ENCODE peak calls at places on chromosomes 2 and 18, in six cellular contexts. J is GM23338, U is GM12892, W is HL-60, A is breast epithelium, Z is transverse colon. S is an unnamed sample.

GRCh38 chr2:953975-954686 is 3.5 kb downstream of the SNTG2 start:
- DNase-seq in J (no peak), U (no peak), W (no peak), A (no peak), Z (no peak), S (no peak)

GRCh38 chr18:78571831-78572347 is 407.7 kb upstream of the SALL3 start:
- DNase-seq in J (no peak), U (no peak), W (no peak), A (no peak), Z (no peak), S (no peak)

GRCh38 chr18:8745355-8746014 is 40.1 kb downstream of the MTCL1 start:
- DNase-seq in J (no peak), U (no peak), W (no peak), A (no peak), Z (no peak), S (no peak)

GRCh38 chr18:10318686-10318960 is 135.8 kb upstream of the APCDD1 start:
- DNase-seq in J (peak), U (no peak), W (no peak), A (no peak), Z (no peak), S (no peak)

GRCh38 chr2:72236445-72237067 is 88.9 kb upstream of the CYP26B1 start:
- DNase-seq in J (no peak), U (no peak), W (no peak), A (no peak), Z (no peak), S (no peak)

GRCh38 chr2:237130562-237131421 is 45.1 kb downstream of the COPS8 start:
- DNase-seq in J (no peak), U (no peak), W (no peak), A (no peak), Z (no peak), S (no peak)

GRCh38 chr2:56018202-56018601 is 94.6 kb upstream of the EFEMP1 start:
- DNase-seq in J (no peak), U (no peak), W (no peak), A (no peak), Z (no peak), S (no peak)

GRCh38 chr18:22207022-22207758 is 37.8 kb downstream of the GATA6 start:
- DNase-seq in J (no peak), U (no peak), W (no peak), A (no peak), Z (no peak), S (no peak)

GRCh38 chr2:207215300-207215699 is 49.6 kb upstream of the KLF7 start:
- DNase-seq in J (no peak), U (no peak), W (no peak), A (no peak), Z (no peak), S (no peak)

GRCh38 chr18:5890606-5891360 is 4.5 kb downstream of the TMEM200C start:
- DNase-seq in J (peak), U (peak), W (no peak), A (no peak), Z (no peak), S (peak)

GRCh38 chr2:108943067-108943350 is 46.0 kb downstream of the EDAR start:
- DNase-seq in J (no peak), U (no peak), W (no peak), A (no peak), Z (no peak), S (no peak)

GRCh38 chr2:14220101-14220500 is 412.4 kb upstream of the LRATD1 start:
- DNase-seq in J (no peak), U (no peak), W (no peak), A (no peak), Z (no peak), S (no peak)

GRCh38 chr2:237754182-237754581 is 44.4 kb upstream of the RBM44 start:
- DNase-seq in J (no peak), U (no peak), W (no peak), A (no peak), Z (no peak), S (no peak)

GRCh38 chr2:237154050-237154638 is 68.5 kb downstream of the COPS8 start:
- DNase-seq in J (peak), U (peak), W (peak), A (no peak), Z (no peak), S (peak)

GRCh38 chr2:174492963-174493431 is 6.2 kb upstream of the GPR155 start:
- DNase-seq in J (no peak), U (peak), W (peak), A (no peak), Z (peak), S (peak)

GRCh38 chr2:71620851-71621251 is 167.5 kb downstream of the DYSF start:
- DNase-seq in J (no peak), U (no peak), W (no peak), A (no peak), Z (no peak), S (no peak)

DNA sequence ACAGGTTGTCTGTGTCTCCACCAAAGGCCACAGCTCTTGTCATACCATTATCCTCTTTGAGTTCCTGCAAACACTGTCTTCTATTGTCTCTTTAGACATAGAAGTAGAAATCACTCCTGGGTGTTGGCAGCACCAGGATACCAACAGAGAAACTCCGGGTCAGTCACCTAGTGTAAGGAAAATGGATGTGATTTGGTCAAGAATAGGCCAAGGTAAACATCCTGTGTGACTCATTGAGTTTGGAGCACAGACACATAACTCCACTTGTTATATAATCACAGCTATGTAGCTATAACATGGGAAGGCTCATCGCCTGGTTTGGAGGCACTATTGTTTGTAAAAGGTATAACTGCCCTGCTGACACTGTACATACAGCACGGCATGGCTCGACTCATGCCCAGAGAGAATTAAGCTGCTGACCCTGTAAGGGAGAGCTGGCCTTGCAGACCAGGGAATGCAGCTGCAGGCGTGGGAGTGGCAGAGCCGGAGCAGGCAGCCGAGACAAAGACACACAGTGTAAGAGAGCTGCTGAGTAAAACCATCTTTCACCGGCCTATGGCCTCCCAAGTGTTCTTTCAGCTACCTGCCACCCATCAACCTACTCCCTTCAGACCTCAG is 3.4 kb upstream of the TXNL1 start:
- DNase-seq in J (no peak), U (no peak), W (no peak), A (no peak), Z (no peak), S (no peak)
- TF ChIP-seq POLR2AphosphoS5 in J (no peak), U (no peak), W (no peak), A (no peak), Z (no peak), S (no peak)

GRCh38 chr2:42944744-42945415 is 152.5 kb upstream of the HAAO start:
- DNase-seq in J (peak), U (no peak), W (no peak), A (no peak), Z (no peak), S (no peak)

GRCh38 chr2:42951263-42951938 is 159.0 kb upstream of the HAAO start:
- DNase-seq in J (no peak), U (no peak), W (no peak), A (no peak), Z (no peak), S (no peak)

GRCh38 chr2:42947809-42948595 is 155.6 kb upstream of the HAAO start:
- DNase-seq in J (no peak), U (no peak), W (no peak), A (no peak), Z (no peak), S (no peak)

GRCh38 chr2:42953216-42953615 is 160.8 kb upstream of the HAAO start:
- DNase-seq in J (no peak), U (no peak), W (no peak), A (no peak), Z (no peak), S (no peak)

GRCh38 chr2:42949125-42949524 is 156.7 kb upstream of the HAAO start:
- DNase-seq in J (no peak), U (no peak), W (peak), A (no peak), Z (no peak), S (no peak)
- TF ChIP-seq POLR2AphosphoS5 in J (no peak), U (no peak), W (peak), A (no peak), Z (no peak), S (no peak)

GRCh38 chr2:164840930-164841718 is 499 bp downstream of the COBLL1 start:
- DNase-seq in J (peak), U (peak), W (no peak), A (peak), Z (peak), S (peak)
- TF ChIP-seq POLR2AphosphoS5 in J (no peak), U (no peak), W (no peak), A (no peak), Z (peak), S (no peak)

DNA sequence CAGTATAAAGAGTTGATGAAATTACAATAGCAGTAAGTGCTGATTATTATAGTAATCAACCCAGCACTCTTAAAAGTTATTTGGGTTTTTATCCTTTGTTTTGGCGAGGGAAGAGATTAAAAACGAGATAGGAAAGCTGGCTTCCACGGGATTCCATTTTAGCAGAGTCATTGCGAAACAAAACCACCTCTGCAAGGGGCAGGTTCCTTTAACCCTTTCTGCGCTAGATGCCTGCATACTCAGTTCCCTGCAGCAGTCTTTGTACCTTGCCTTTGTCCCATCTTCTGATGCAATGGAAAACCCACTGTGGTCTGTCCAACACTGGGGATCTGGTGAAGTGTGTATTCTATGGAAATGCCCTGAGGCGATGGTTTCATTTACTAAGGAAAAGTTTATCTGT is 2.7 kb downstream of the YPEL5 start:
- DNase-seq in J (peak), U (no peak), W (peak), A (no peak), Z (no peak), S (no peak)
- TF ChIP-seq POLR2AphosphoS5 in J (no peak), U (no peak), W (no peak), A (no peak), Z (no peak), S (no peak)

GRCh38 chr2:16661936-16662335 is 3.7 kb downstream of the CYRIA start:
- DNase-seq in J (no peak), U (no peak), W (no peak), A (no peak), Z (no peak), S (no peak)

GRCh38 chr2:16664809-16665745 is 557 bp downstream of the CYRIA start:
- DNase-seq in J (peak), U (no peak), W (no peak), A (no peak), Z (no peak), S (no peak)

GRCh38 chr2:16662440-16662839 is 3.2 kb downstream of the CYRIA start:
- DNase-seq in J (no peak), U (no peak), W (no peak), A (no peak), Z (no peak), S (no peak)

GRCh38 chr2:16664052-16664731 is 1.4 kb downstream of the CYRIA start:
- DNase-seq in J (peak), U (no peak), W (peak), A (no peak), Z (peak), S (no peak)

GRCh38 chr2:16663121-16663905 is 2.3 kb downstream of the CYRIA start:
- DNase-seq in J (no peak), U (no peak), W (peak), A (no peak), Z (no peak), S (no peak)
- TF ChIP-seq POLR2AphosphoS5 in J (no peak), U (no peak), W (no peak), A (no peak), Z (no peak), S (no peak)

GRCh38 chr2:47805850-47806249 is 22.9 kb downstream of the MSH6 start:
- DNase-seq in J (no peak), U (no peak), W (no peak), A (no peak), Z (no peak), S (no peak)

GRCh38 chr2:47811668-47812067 is 28.7 kb downstream of the MSH6 start:
- DNase-seq in J (no peak), U (no peak), W (no peak), A (no peak), Z (no peak), S (no peak)

GRCh38 chr2:47808614-47809013 is 25.7 kb downstream of the MSH6 start:
- DNase-seq in J (no peak), U (no peak), W (no peak), A (no peak), Z (no peak), S (no peak)

GRCh38 chr2:47810850-47811249 is 27.9 kb downstream of the MSH6 start:
- DNase-seq in J (no peak), U (no peak), W (no peak), A (no peak), Z (no peak), S (no peak)

GRCh38 chr2:47809903-47810302 is 27.0 kb downstream of the MSH6 start:
- DNase-seq in J (no peak), U (no peak), W (no peak), A (no peak), Z (no peak), S (no peak)
- TF ChIP-seq POLR2AphosphoS5 in J (no peak), U (no peak), W (no peak), A (no peak), Z (no peak), S (no peak)

DNA sequence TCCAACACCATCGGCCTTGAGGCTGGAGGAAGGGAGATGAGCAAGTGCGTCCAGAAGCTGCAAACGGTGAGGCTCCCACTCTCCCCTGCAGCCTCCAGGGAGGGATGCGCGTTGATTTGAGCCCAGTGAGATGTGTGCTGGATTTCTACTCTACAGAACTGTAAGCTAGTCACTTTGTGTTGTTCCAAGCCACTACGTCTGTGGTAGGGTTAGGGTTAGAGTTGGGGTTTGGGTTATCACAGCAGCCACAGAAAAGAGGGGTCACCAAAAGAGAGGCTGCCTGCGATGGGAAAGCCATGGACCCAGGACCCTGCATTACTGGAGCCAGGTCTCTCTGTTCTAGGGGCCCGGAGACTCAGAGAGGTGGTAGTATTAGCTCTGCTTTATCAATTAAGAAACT is 94.5 kb downstream of the KCNF1 start:
- DNase-seq in J (no peak), U (no peak), W (no peak), A (no peak), Z (no peak), S (no peak)
- TF ChIP-seq POLR2AphosphoS5 in J (no peak), U (no peak), W (no peak), A (no peak), Z (no peak), S (no peak)

GRCh38 chr2:217167531-217167930 is 307.7 kb upstream of the TNP1 start:
- DNase-seq in J (no peak), U (no peak), W (no peak), A (no peak), Z (no peak), S (no peak)
- TF ChIP-seq POLR2AphosphoS5 in J (no peak), U (no peak), W (no peak), A (no peak), Z (no peak), S (no peak)

S was measured in GM12891.